ENCODE peak calls at places on chromosomes 7 and 10, in four cellular contexts. I, P, C and T are unnamed samples.

GRCh38 chr10:103763374-103764202 is 91.8 kb downstream of the SH3PXD2A start:
- DNase-seq in I (no peak), P (no peak), C (no peak), T (no peak)

GRCh38 chr7:45921699-45922519 is 837 bp upstream of the IGFBP3 start:
- DNase-seq in I (peak), P (peak), C (no peak), T (no peak)

GRCh38 chr10:107409517-107409916 is 245.0 kb upstream of the SORCS1 start:
- DNase-seq in I (peak), P (peak), C (no peak), T (peak)

GRCh38 chr7:30142710-30143109 is 7.9 kb downstream of the MTURN start:
- DNase-seq in I (peak), P (peak), C (no peak), T (no peak)

GRCh38 chr10:91034042-91034441 is 113.2 kb upstream of the ANKRD1 start:
- DNase-seq in I (no peak), P (no peak), C (no peak), T (no peak)

GRCh38 chr10:86945361-86946214 is 11.8 kb downstream of the MMRN2 start:
- DNase-seq in I (peak), P (peak), C (no peak), T (no peak)

GRCh38 chr7:116025098-116025809 is 5.3 kb downstream of the TFEC start:
- DNase-seq in I (peak), P (no peak), C (no peak), T (no peak)

GRCh38 chr10:75145590-75145989 is 34.1 kb downstream of the SAMD8 start:
- DNase-seq in I (no peak), P (no peak), C (no peak), T (no peak)

DNA sequence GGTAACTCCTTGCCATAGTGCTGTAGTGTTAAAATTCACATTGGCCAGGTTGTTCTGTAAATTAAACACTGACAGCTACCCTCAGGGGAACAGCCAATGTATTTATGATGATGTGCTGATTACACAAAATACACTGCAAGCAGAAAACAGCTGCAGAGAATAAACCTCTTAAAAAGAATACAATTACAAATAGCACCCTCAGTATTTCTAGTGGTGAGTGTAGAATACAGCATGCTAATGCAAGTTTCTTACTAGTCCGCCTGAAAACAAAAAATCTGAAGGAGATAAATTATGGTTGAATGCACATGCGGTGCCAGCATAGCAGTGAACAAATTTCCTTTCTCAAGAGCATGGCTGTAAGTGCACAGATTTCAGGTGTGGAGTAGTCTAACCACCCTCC is 90.5 kb downstream of the BTRC start:
- DNase-seq in I (no peak), P (no peak), C (no peak), T (no peak)
- TF ChIP-seq CTCF in I (no peak), P (no peak), C (no peak), T (no peak)

DNA sequence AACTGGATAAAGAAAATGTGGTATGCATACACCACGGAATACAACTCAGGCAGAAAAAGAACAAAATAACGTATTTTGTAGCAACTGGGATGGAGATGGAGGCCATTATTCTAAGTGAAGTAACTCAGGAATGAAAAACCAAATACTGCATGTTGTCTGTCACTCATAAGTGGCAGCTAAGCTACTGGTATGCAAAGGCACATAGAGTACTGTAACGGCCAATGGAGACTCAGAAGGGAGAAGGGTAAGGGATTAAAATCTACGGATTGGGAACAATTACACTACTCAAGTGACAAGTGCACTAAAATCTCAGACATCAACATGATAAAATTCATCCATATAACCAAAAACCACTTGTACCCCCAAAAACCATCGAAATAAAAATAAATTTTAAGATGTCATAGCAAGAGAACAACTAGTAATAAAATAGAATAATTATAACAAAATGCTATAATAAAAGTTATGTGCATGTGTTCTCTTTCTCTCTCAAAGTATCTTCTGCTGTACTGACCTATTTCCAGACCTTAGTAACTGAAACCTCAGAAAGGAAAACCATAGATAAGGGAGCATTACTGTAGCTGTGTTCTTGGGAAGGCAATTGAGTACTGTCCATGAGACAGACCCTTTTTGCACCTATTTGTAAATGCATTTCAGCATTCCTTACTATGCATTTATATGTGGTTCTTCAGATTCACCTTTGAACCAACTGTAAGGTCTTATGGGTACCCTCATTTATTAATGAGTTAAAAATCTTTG is 6.7 kb upstream of the NEBL start:
- DNase-seq in I (no peak), P (no peak), C (no peak), T (no peak)
- TF ChIP-seq CTCF in I (no peak), P (no peak), C (no peak), T (no peak)

DNA sequence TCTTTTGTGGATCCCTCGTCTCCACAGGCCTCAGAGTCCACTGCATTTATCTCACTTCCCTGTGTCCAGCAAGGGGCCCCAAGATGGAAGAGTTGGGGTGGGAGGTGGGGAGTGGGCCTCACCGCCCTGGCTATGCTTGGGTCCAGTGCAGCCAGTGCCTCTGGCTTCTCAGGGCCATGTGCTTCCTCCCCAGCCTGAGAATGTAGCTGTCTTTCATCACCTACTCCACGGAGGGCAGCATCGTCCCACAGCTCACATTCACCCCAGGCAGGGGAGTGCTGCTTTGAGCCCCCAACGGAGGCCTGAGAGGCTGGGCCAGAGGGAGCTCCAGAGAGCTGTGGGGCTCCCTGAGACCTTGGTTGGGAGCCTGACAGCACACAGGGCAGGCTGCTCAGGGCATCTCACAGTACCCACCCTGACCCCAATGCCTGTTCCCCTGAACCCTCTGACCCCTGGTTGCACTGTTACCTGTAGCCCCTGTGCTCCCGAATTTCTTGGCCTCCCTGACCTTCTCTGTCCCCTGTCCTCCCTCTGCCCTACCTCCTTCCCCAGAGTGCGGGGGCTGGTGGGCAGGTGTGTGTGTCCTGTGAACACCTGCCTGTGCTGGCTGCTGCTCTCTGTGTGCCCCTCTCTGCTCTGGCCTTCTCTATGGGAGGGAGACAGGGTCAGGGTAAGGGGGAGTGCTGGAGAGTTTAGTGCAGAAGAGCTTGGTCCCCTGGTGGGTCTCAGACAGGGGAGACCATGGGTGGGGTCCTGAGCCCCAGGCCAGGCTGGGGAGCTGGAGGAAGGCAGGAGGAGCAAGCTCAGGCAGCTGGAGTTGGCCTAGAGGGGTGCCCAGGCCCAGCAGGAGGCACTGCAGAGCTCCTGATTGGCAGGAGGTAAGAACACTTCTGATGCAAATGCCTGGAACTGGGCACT is 19.6 kb upstream of the ZNF488 start:
- DNase-seq in I (peak), P (peak), C (no peak), T (no peak)
- TF ChIP-seq CTCF in I (peak), P (no peak), C (no peak), T (no peak)

DNA sequence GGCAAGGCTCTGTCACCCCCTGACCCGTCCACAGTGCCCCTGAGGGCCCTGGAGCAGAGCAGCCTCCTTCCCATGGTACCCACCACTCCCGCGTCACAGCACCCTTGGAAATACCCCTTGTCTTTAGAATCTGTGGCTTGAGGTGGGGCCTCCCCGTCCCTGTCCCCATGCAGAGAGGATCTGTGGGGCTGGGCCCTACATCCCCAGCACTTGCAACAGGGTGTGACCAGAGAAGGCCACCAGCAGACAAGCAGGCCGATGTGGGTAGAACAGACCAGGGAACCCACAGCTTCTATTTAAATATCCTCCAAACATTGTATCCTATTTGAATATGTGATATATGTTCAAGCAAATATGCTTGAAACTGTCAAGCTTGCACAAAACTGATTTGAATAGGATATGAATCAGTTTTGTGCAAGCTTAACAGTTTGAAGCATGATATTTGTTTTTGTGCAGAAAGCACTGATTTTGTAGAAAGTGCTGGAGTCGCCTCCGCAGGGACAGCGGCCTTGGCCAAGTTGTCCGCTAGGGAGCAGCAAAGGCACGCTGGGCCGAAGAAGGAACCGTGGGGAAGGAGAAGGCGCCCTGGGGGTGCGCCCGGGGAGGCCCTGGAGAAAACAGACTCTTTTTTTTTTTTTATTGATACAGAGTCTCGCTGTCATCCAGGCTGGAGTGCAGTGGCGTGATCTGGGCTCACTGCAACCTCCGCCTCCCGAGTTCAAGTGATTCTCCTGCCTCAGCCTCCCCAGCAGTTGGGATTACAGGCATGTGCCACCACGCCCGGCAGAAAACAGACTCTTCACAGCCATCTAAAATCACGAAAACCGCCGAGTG is 2.2 kb downstream of the CFAP46 start:
- DNase-seq in I (peak), P (peak), C (peak), T (peak)
- TF ChIP-seq CTCF in I (peak), P (peak), C (peak), T (peak)

GRCh38 chr10:93784059-93784458 is 26.3 kb downstream of the LGI1 start:
- DNase-seq in I (no peak), P (no peak), C (no peak), T (no peak)
- TF ChIP-seq CTCF in I (no peak), P (no peak), C (no peak), T (no peak)

GRCh38 chr7:207418-208127 is 15.2 kb downstream of the FAM20C start:
- DNase-seq in I (no peak), P (no peak), C (no peak), T (no peak)

GRCh38 chr7:208816-209215 is 16.4 kb downstream of the FAM20C start:
- DNase-seq in I (no peak), P (no peak), C (no peak), T (no peak)

GRCh38 chr7:208128-208673 is 15.8 kb downstream of the FAM20C start:
- DNase-seq in I (no peak), P (no peak), C (no peak), T (no peak)

GRCh38 chr7:204326-204725 is 12.0 kb downstream of the FAM20C start:
- DNase-seq in I (no peak), P (no peak), C (no peak), T (no peak)

DNA sequence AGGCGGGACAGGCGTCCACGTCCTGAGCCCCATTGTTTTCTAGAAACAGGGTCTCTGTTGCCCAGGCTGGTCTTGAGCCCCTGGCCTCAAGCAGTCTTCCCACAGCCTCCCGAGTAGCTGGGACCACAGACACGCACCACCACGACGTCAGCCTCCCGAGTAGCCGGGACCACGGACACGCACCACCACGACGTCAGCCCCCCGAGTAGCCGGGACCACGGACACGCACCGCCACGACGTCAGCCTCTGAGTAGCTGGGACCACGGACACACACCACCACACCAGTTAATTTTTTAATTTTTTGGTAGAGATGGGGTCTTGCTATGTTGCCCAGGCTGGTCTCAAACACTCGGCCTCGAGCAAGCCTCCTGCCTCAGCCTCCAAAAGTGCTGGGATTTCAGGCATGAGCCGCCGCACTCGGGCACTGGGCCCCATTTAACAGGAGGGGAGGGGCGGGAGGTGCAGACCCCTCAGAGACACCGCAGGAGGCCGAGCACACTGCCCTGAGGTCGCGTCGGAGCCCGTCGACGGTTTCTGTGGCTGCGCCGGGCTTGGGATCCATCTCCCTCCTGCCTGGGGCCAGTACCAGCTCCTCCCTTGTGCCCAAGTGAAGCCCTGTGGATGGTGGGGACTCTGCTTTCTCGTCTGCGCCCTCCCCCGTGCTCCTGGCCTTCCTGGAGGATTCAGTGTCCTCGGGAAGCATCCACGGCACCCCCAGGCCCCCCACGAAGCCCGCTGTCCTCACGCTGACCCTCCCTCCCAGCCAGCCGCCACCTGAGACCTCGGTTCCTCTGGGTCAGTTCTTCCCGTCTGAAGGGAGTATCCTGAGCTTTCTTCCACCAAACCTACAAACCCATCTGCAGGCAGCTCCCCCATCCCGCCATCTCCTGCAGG is 13.0 kb downstream of the FAM20C start:
- DNase-seq in I (no peak), P (no peak), C (no peak), T (no peak)
- TF ChIP-seq CTCF in I (no peak), P (no peak), C (no peak), T (no peak)

GRCh38 chr7:16801111-16801542 is 3.7 kb downstream of the AGR2 start:
- DNase-seq in I (peak), P (peak), C (peak), T (peak)
- TF ChIP-seq CTCF in I (peak), P (peak), C (peak), T (no peak)